ENCODE peak calls at places on chromosome 6, in four cellular contexts. W, J, F and U are unnamed samples.

GRCh38 chr6:42162812-42163211 is 10.4 kb upstream of the GUCA1A start:
- DNase-seq in F (no peak), J (no peak), W (no peak), U (no peak)

GRCh38 chr6:28896505-28897392 is 27.0 kb downstream of the TRIM27 start:
- DNase-seq in J (peak; percentile 26), F (peak; percentile 74), W (peak; percentile 17), U (peak; percentile 89)

GRCh38 chr6:34462010-34462409 is 3.9 kb upstream of the PACSIN1 start:
- DNase-seq in W (no peak), F (no peak), J (no peak), U (no peak)

GRCh38 chr6:4518506-4518905 is 257.7 kb upstream of the CDYL start:
- DNase-seq in W (peak; percentile 24), J (no peak), F (no peak), U (no peak)

GRCh38 chr6:19472850-19473249 is 364.3 kb upstream of the ID4 start:
- DNase-seq in F (no peak), J (no peak), W (no peak), U (peak; percentile 24)

GRCh38 chr6:111011360-111012142 is 29.7 kb downstream of the RPF2 start:
- DNase-seq in F (peak; percentile 59), J (no peak), W (no peak), U (peak; percentile 40)

GRCh38 chr6:100664274-100665040 is 199.7 kb upstream of the SIM1 start:
- DNase-seq in J (no peak), F (peak; percentile 36), W (no peak), U (peak; percentile 19)

GRCh38 chr6:75532521-75532920 is 38.9 kb upstream of the FILIP1 start:
- DNase-seq in F (no peak), W (no peak), J (no peak), U (no peak)

GRCh38 chr6:1987640-1988039 is 257.8 kb downstream of the GMDS start:
- DNase-seq in J (no peak), F (no peak), W (no peak), U (no peak)

GRCh38 chr6:138692978-138693909 is 80.3 kb upstream of the CCDC28A start:
- DNase-seq in J (no peak), W (no peak), F (peak; percentile 79), U (peak; percentile 23)

GRCh38 chr6:105322499-105323231 is 80.2 kb downstream of the PREP start:
- DNase-seq in W (no peak), F (no peak), J (no peak), U (no peak)

GRCh38 chr6:77650098-77650663 is 2.7 kb upstream of the MEI4 start:
- DNase-seq in F (peak; percentile 73), W (no peak), J (no peak), U (peak; percentile 32)

GRCh38 chr6:135419162-135419561 is 78.4 kb downstream of the AHI1 start:
- DNase-seq in J (no peak), W (peak; percentile 27), F (no peak), U (peak; percentile 55)

GRCh38 chr6:3312604-3313167 is 53.9 kb downstream of the PSMG4 start:
- DNase-seq in F (no peak), W (no peak), J (no peak), U (no peak)

GRCh38 chr6:15501806-15502450 is 160.9 kb downstream of the DTNBP1 start:
- DNase-seq in J (no peak), F (no peak), W (no peak), U (no peak)

GRCh38 chr6:25111782-25112181 is 167.4 kb upstream of the CARMIL1 start:
- DNase-seq in F (no peak), W (no peak), J (no peak), U (no peak)

GRCh38 chr6:37516076-37516919 is 16.6 kb upstream of the CCDC167 start:
- DNase-seq in F (peak; percentile 26), W (no peak), J (peak; percentile 97), U (no peak)

GRCh38 chr6:151381722-151382121 is 9.6 kb downstream of the ZBTB2 start:
- DNase-seq in J (no peak), F (no peak), W (no peak), U (no peak)

GRCh38 chr6:122033564-122034181 is 365.8 kb upstream of the HSF2 start:
- DNase-seq in W (no peak), F (peak; percentile 68), J (no peak), U (peak; percentile 27)